ENCODE peak calls at places on chromosomes 3 and 15, in five cellular contexts. Y is sigmoid colon, E is transverse colon, C is HCT116, J is GM12878. P is an unnamed sample. For H3K4me1, the result is how much of the 10 kb centered on the place peaks cover.

GRCh38 chr3:183287301-183287971 is 34.4 kb downstream of the B3GNT5 start:
- DNase-seq in Y (peak), E (no peak), C (no peak), J (no peak), P (no peak)

GRCh38 chr3:148227534-148227933 is 470.2 kb upstream of the AGTR1 start:
- DNase-seq in Y (no peak), E (no peak), C (no peak), J (no peak), P (no peak)

GRCh38 chr3:141045008-141045641 is 6.0 kb upstream of the SPSB4 start:
- DNase-seq in Y (no peak), E (no peak), C (no peak), J (peak), P (no peak)

GRCh38 chr15:48409623-48410022 is 78.4 kb downstream of the DUT start:
- DNase-seq in Y (no peak), E (no peak), C (no peak), J (no peak), P (no peak)

GRCh38 chr3:109081746-109082510 is 36.0 kb downstream of the MORC1 start:
- DNase-seq in Y (no peak), E (peak), C (peak), J (peak), P (peak)

GRCh38 chr15:52162876-52163275 is 28.3 kb downstream of the GNB5 start:
- DNase-seq in Y (no peak), E (no peak), C (no peak), J (no peak), P (no peak)

GRCh38 chr3:156674911-156675743 is 737 bp downstream of the TIPARP start:
- DNase-seq in Y (peak), E (peak), C (no peak), J (no peak), P (peak)

GRCh38 chr3:184082465-184082864 is 14.4 kb upstream of the HTR3E start:
- DNase-seq in Y (no peak), E (no peak), C (no peak), J (no peak), P (no peak)

GRCh38 chr3:158105710-158106438 is at the start of gene SHOX2:
- DNase-seq in Y (no peak), E (peak), C (no peak), J (no peak), P (peak)

GRCh38 chr3:155254445-155254844 is 39.0 kb downstream of the STRIT1 start:
- DNase-seq in Y (no peak), E (no peak), C (no peak), J (no peak), P (no peak)

GRCh38 chr3:114624676-114625181 is 330.9 kb downstream of the TIGIT start:
- DNase-seq in Y (peak), E (peak), C (peak), J (no peak), P (peak)

DNA sequence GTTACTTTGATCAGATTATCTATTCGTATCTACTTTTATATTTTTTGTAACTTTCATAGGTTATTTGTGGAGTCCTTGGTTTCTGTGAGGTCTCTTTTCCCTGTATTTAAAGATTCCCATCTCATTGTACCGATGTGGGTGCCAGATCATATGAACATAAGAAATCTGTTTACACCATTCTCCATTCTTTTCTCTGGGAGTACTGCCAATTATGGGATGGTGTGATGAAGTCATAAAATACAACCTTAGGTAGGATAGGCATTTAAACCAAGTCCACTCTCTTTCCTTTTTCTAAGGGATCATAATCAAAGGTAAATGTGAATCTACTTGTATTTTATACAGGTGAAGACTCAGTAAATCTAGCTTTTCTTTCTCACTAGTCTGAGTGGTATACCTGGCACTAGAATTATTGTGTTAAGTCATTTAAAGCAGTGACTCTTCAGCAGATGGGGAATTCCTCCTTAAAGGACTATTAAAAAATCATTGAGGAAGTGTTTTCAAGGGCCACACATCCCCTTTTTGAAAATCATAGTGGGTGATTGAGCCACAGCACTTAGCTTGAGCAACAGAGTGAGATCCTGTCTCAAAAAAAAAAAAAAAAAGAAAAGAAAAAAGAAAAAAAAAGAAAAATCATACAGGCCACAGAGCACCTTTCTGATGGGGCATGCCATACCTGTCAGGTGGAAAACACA is 12.3 kb upstream of the NFKBIZ start:
- DNase-seq in Y (no peak), E (no peak), C (no peak), J (no peak), P (no peak)
- H3K4me3 ChIP-seq in Y (no peak), E (no peak), C (no peak), J (peak), P (no peak)

GRCh38 chr3:100005670-100006393 is 108.5 kb downstream of the FILIP1L start:
- DNase-seq in Y (no peak), E (no peak), C (no peak), J (no peak), P (no peak)

GRCh38 chr3:100003609-100004503 is 110.4 kb downstream of the FILIP1L start:
- DNase-seq in Y (no peak), E (no peak), C (no peak), J (no peak), P (no peak)

GRCh38 chr3:100002599-100003350 is 111.5 kb downstream of the FILIP1L start:
- DNase-seq in Y (peak), E (peak), C (peak), J (no peak), P (peak)

GRCh38 chr3:100006570-100007271 is 107.6 kb downstream of the FILIP1L start:
- DNase-seq in Y (no peak), E (no peak), C (no peak), J (no peak), P (no peak)

GRCh38 chr3:100004931-100005330 is 109.4 kb downstream of the FILIP1L start:
- DNase-seq in Y (no peak), E (no peak), C (no peak), J (no peak), P (no peak)
- TF ChIP-seq POLR2AphosphoS5 in Y (no peak), E (no peak), C (no peak), J (no peak), P (peak)

GRCh38 chr15:63089260-63090043 is 32.2 kb upstream of the LACTB start:
- DNase-seq in Y (peak), E (peak), C (no peak), J (no peak), P (no peak)
- H3K4me1 ChIP-seq in Y (under half), E (under half), C (under half), J (under half), P (under half)

GRCh38 chr3:105865016-105865623 is 3.7 kb downstream of the CBLB start:
- DNase-seq in Y (no peak), E (no peak), C (no peak), J (no peak), P (no peak)

GRCh38 chr3:105868450-105868744 is 415 bp downstream of the CBLB start:
- DNase-seq in Y (peak), E (peak), C (no peak), J (no peak), P (peak)

GRCh38 chr3:105867690-105868449 is 942 bp downstream of the CBLB start:
- DNase-seq in Y (no peak), E (no peak), C (no peak), J (no peak), P (no peak)

GRCh38 chr3:105865867-105866350 is 2.9 kb downstream of the CBLB start:
- DNase-seq in Y (no peak), E (no peak), C (no peak), J (no peak), P (no peak)

DNA sequence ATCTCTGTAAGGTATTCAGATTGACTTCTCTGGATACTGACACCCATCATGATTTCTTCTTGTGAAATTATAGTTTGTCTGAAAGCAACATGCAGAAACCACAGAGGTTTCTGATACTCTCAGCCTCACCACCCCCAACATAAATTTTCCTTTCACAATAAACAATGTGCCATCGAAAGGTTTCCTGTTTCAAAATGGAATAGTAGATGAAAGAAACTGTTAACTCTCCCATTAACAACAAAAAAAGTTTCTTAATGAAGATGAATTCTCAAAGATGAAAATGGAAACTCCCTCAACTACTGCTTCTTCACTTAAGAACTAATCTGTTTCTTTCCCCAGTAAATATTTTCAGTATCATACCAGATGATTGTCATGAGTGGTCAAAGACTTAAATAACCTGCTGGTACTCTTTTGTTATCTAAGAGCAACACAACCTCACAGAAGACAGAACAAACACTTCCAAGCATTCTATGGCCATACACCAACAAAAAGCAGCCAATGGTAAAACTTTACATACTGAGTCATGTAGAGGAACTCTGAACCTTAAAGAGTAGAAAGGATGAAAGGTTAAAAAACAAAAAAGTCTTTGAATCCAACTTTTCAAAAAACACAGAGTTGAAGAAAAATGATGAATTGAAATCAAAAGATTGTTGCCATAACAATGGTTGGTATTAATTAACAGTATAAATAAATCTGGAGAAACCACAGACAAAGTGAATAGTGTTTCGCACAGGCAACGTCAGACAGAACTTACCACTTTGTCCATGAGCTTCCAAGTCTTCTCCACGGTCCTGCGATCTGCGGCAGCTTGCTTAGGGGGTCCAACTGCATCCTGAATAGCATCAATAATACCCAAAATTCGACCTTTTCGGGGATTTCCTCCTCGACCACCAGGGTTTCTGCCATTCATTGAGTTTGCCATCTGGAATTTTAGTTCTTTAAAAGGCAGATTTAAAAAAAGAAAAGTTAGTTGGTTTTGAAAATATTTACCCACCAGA is 1.9 kb downstream of the CBLB start:
- DNase-seq in Y (peak), E (no peak), C (no peak), J (peak), P (no peak)
- H3K4me3 ChIP-seq in Y (peak), E (peak), C (no peak), J (peak), P (peak)

DNA sequence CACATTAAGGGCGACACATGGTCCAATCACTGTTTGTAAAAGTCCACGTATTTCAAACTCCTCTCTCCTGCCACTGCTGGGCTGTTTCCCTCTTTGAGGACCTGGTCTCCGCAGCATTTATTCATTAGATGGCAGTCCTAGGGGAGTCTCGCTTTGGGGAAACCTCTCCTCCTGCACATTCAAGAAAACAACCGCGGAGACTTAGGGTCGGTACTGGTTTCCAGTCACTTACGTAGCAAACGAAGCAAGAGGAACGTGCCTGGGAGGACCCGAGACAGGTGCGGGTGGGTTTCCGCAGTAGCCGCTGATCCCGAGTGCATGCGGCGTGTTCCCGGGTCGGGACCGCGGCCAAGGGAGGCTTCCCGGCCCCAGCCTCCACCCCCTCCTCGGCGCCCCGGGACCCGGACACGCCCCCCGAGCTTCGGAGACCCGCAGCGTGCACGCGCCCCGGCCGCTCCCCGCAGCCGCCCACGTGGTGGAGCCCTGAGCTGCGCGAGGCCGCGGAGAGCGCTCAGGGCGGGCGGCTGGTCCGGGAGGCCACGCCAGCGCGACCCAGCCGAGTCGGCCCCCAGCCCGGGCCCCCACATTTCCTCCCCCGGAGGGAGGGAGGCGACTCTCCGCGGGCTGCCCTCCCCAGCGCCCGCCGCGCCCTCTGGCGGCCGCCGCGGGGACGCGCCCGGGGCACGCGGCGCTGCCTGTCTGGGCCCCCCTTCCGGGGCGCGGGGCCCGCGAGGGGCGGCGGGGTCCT is 1.1 kb upstream of the IGF1R start:
- DNase-seq in Y (peak), E (peak), C (peak), J (no peak), P (peak)
- TF ChIP-seq POLR2AphosphoS5 in Y (peak), E (no peak), C (no peak), J (no peak), P (no peak)

DNA sequence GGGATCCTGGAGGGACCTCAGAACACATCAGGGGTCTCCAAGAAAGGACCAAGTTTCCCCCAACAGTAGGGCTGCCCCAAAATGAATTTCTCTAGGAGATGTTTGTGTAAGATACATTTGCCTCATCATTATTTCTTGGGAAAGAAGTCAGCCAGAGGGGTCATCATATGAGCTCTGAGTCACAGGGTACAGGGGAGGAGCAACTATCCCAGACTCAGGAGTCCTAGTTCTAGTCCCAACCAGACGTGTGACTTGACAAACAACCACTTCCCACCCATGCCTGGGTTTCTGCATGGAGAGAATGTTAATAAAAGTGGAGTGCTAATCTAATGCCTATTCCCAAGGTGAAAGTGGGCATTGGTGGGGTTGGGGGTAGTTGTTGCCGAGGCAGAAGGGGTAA is 144.1 kb downstream of the ALDH1A2 start:
- DNase-seq in Y (no peak), E (no peak), C (no peak), J (no peak), P (no peak)
- H3K4me1 ChIP-seq in Y (under half), E (under half), C (under half), J (under half), P (under half)

GRCh38 chr15:92887869-92888268 is 12.3 kb upstream of the CHD2 start:
- DNase-seq in Y (no peak), E (no peak), C (no peak), J (no peak), P (no peak)

GRCh38 chr15:92886815-92887214 is 13.3 kb upstream of the CHD2 start:
- DNase-seq in Y (no peak), E (no peak), C (no peak), J (no peak), P (no peak)

GRCh38 chr15:92884813-92885461 is 15.2 kb upstream of the CHD2 start:
- DNase-seq in Y (no peak), E (no peak), C (no peak), J (no peak), P (no peak)

GRCh38 chr15:92884459-92884812 is 15.7 kb upstream of the CHD2 start:
- DNase-seq in Y (no peak), E (no peak), C (no peak), J (no peak), P (no peak)

DNA sequence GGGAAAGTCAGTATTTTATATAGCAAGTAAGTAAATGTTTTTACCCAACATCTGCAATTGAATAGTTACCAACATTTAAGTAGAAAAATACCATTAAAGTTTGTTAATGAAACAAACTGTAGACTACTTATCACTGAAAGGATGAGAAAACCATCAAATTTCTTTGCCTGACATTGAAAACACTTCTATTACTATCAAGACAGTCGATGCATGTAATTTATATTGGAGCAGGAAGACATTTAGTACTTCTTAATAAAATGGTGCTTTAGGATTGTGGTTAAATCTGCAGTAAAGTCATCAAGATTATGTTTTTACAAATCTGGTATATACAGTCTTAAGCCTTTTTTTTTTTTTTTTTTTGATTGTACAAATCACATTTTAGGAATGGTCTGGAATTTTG is 13.9 kb upstream of the CHD2 start:
- DNase-seq in Y (no peak), E (no peak), C (no peak), J (no peak), P (no peak)
- H3K4me3 ChIP-seq in Y (peak), E (peak), C (no peak), J (peak), P (peak)

P was measured in stomach.